ENCODE peak calls at places on chromosomes 13 and 19, in eight cellular contexts. L is astrocyte of the spinal cord, O is B cell, E is cardiac fibroblast, T is dorsolateral prefrontal cortex, K is SK-N-SH, F is sigmoid colon, J is adrenal gland. I is an unnamed sample.

GRCh38 chr13:110415669-110416068 is 108.6 kb downstream of the COL4A2 start:
- DNase-seq in J (no peak), T (no peak), E (no peak), L (no peak), O (no peak), K (no peak), F (no peak), I (no peak)

GRCh38 chr13:27393101-27393500 is 31.3 kb upstream of the GTF3A start:
- DNase-seq in L (no peak), O (no peak), F (no peak), E (no peak), K (no peak), J (no peak), T (no peak), I (no peak)

GRCh38 chr13:44903596-44903995 is 85.7 kb downstream of the NUFIP1 start:
- DNase-seq in F (peak), J (no peak), L (peak), E (peak), K (no peak), T (peak), O (no peak), I (no peak)

GRCh38 chr13:67283602-67284001 is 53.5 kb upstream of the PCDH9 start:
- DNase-seq in J (no peak), F (no peak), O (no peak), L (no peak), T (no peak), E (peak), K (no peak), I (no peak)

GRCh38 chr13:40798380-40798779 is 9.0 kb downstream of the SLC25A15 start:
- DNase-seq in T (no peak), J (no peak), L (no peak), K (no peak), E (no peak), O (no peak), F (no peak), I (no peak)

GRCh38 chr13:82330499-82330898 is 1551.8 kb downstream of the SLITRK1 start:
- DNase-seq in O (no peak), E (peak), T (no peak), K (no peak), J (no peak), L (peak), F (no peak), I (no peak)

GRCh38 chr13:24271611-24272451 is 37.5 kb upstream of the C1QTNF9 start:
- DNase-seq in K (peak), L (peak), E (peak), J (peak), T (peak), O (peak), F (peak), I (peak)

GRCh38 chr13:110470272-110471009 is 91.1 kb downstream of the RAB20 start:
- DNase-seq in F (no peak), J (no peak), L (no peak), O (no peak), E (no peak), T (no peak), K (peak), I (no peak)

GRCh38 chr19:36330226-36330625 is 48.8 kb downstream of the ZFP14 start:
- DNase-seq in T (no peak), K (no peak), L (no peak), O (no peak), J (no peak), E (no peak), F (no peak), I (no peak)

DNA sequence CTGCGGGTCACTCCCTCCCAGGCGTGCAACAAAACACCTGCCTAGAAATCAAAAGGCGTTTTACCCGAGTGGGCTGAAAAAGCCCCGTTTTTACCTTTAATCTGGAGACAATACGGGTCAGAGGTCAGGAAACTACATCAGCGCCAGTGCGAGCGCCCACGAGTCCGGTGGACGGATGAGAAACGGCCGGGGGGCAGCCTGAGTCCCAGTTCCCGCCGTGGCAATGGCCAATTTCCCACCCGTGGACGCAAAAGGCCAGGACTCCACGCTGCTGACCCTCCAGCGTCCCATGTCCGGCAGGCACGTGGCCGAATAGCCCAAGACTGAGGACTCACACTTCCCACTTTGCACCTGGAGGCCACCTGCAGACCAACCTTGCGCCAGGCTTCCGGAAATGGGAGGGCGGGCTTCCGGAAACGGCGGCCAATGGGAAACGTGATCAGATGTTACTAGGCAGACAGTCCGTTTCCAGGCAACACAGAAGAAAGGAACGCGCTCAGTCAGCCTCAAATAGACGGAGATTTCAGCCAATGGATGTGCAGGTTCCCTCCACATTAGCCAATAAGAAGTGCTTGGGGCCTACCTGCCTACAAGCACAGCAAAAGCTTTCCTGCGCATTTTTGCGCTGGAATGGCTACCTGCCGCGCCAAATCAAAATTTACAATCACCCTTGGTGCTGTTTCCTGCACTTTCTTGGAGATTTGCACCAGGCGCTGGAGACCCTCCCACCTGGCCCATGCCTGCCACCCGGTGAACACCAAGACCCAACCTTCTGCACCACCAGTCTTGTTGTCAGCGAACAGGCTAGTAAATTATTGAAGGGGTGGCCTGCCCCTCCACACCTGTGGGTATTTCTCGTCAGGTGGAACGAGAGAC is 47.4 kb downstream of the ZFP14 start:
- DNase-seq in K (peak), L (peak), T (peak), E (peak), F (peak), O (peak), J (peak), I (peak)
- TF ChIP-seq CTCF in K (no peak), L (no peak), T (no peak), E (no peak), F (no peak), O (no peak), J (peak), I (no peak)

GRCh38 chr19:11254662-11255061 is 7.7 kb downstream of the DOCK6 start:
- DNase-seq in J (no peak), E (no peak), T (no peak), O (no peak), K (no peak), F (no peak), L (no peak), I (no peak)
- TF ChIP-seq CTCF in J (peak), E (no peak), T (no peak), O (no peak), K (peak), F (no peak), L (no peak), I (no peak)

DNA sequence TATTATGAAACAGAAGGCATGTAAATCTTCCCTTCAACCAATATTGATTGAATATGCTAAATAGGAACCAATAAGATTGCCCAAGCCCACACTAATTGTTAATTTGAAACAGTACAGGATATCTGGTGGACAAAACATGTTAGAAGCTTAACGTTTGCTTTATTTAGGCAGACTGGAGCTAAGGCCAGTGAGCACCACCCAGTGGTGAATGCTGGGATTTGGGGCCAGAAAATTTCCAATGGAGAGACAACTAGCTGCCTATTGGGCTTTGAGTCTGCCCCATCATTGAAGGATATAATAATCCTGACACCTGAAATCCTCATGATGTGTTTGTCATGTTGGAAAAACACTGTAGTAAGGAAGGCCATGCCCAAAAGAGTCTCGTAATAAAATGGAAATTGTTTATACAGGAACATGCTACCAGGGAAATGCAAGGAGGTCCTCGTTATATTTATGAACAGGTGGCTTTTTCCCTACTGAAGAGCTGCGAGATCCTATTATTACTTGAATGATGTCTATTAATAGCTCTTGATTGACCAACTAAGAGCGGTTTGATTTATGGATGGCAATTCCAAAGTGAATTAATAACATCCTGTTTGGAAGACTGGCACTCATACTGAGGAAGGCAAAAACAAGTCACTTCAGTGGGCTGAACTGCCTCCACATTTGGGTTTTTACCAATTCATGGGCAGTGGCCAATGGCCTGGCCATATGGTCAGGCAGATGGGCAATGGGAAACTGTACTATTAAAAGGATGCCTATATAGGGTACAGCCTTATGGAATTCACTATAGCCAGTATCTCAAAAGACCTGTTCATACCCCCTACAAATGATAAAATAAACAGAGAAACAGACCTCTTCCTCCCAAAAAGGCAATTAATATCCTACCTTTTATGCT is 8.7 kb downstream of the SIGLECL1 start:
- DNase-seq in T (peak), J (peak), L (no peak), E (peak), O (no peak), F (no peak), K (peak), I (peak)
- TF ChIP-seq CTCF in T (peak), J (peak), L (peak), E (peak), O (peak), F (no peak), K (peak), I (peak)

DNA sequence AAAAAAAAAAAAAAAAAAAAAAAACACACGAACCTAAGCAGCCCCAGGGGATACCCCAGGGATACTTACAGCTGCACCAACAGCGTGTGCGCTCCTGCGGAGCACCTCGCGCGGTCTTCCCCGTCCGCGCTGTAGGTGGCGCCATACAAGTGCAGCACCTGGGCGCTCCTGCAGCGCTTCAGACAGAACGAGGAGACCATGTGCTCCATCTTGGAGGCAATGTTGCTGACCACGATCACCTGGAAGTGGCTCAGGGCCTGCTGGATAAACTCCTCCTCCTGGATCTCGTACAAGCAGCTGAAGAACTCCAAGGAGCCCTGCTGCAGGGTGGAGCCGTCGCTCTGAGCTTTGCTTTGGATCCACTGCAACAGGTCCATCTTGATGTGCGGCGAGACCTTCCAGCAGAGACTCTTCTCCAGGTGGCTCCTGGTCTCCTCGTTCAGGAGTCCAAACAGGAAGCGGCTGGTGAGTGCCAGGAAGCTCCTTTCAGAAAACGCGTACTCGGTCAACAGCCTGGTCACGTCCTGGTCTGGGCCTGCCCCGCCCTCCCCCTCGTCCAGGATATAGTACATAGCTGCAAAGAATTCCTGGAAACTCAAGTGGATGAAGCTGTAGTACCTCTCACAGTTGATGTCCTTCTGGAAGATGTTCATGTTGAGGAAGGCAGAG is 14.5 kb downstream of the NLRP12 start:
- DNase-seq in F (no peak), T (no peak), E (no peak), K (peak), L (no peak), J (no peak), O (no peak), I (no peak)
- TF ChIP-seq CTCF in F (no peak), T (no peak), E (peak), K (peak), L (peak), J (no peak), O (peak), I (no peak)

GRCh38 chr19:7535035-7535992 is at the start of gene PNPLA6:
- DNase-seq in E (peak), O (peak), K (peak), T (peak), L (peak), F (peak), J (peak), I (peak)
- TF ChIP-seq CTCF in E (no peak), O (no peak), K (no peak), T (no peak), L (no peak), F (no peak), J (no peak), I (no peak)

GRCh38 chr19:50891253-50891625 is 18.0 kb downstream of the KLK2 start:
- DNase-seq in T (no peak), J (no peak), O (no peak), L (no peak), F (no peak), E (no peak), K (no peak), I (no peak)

GRCh38 chr19:50894478-50895356 is 16.5 kb downstream of the KLK4 start:
- DNase-seq in O (no peak), F (peak), T (no peak), L (no peak), E (no peak), J (no peak), K (no peak), I (no peak)

GRCh38 chr19:50896591-50897190 is 14.5 kb downstream of the KLK4 start:
- DNase-seq in O (peak), T (no peak), K (no peak), E (peak), F (no peak), J (peak), L (no peak), I (no peak)

GRCh38 chr19:50890422-50891252 is 17.4 kb downstream of the KLK2 start:
- DNase-seq in E (no peak), O (no peak), F (no peak), K (no peak), T (no peak), J (no peak), L (no peak), I (no peak)

GRCh38 chr19:50893047-50893737 is 18.0 kb downstream of the KLK4 start:
- DNase-seq in T (no peak), O (no peak), K (peak), F (no peak), L (no peak), E (no peak), J (no peak), I (no peak)
- TF ChIP-seq CTCF in T (no peak), O (no peak), K (peak), F (no peak), L (no peak), E (no peak), J (no peak), I (no peak)